ENCODE peak calls at places on chromosome 1, in nine cellular contexts. T is NT2/D1, N is lung, V is SJSA1, R is heart right ventricle, U is HAP-1, H is Peyer's patch, W is testis, Y is suprapubic skin. O is an unnamed sample.

GRCh38 chr1:86753700-86754099 is 49.3 kb downstream of the SH3GLB1 start:
- DNase-seq in R (no peak), Y (no peak), H (no peak), U (no peak), N (no peak), T (no peak), V (no peak), W (no peak), O (peak; percentile 72)

GRCh38 chr1:96525657-96526613 is 195.6 kb upstream of the PTBP2 start:
- DNase-seq in U (no peak), W (no peak), Y (peak; percentile 65), T (no peak), R (no peak), H (no peak), V (no peak), N (no peak), O (no peak)

GRCh38 chr1:214193691-214194090 is 87.3 kb upstream of the SMYD2 start:
- DNase-seq in U (no peak), T (no peak), V (no peak), W (no peak), H (no peak), Y (no peak), N (no peak), R (no peak), O (no peak)

GRCh38 chr1:235783148-235783776 is 83.4 kb downstream of the LYST start:
- DNase-seq in N (no peak), V (peak; percentile 39), R (no peak), W (no peak), T (peak; percentile 5), H (no peak), U (peak; percentile 21), Y (no peak), O (no peak)

GRCh38 chr1:243667133-243667532 is 182.9 kb downstream of the AKT3 start:
- DNase-seq in V (no peak), N (no peak), U (no peak), Y (no peak), T (no peak), R (no peak), H (no peak), W (no peak), O (no peak)

GRCh38 chr1:26287033-26287711 is 7.3 kb downstream of the SH3BGRL3 start:
- DNase-seq in W (no peak), N (no peak), H (peak; percentile 54), U (no peak), Y (peak; percentile 73), V (no peak), T (no peak), R (no peak), O (no peak)

GRCh38 chr1:245956225-245956624 is 550.9 kb downstream of the SMYD3 start:
- DNase-seq in V (no peak), N (no peak), Y (no peak), T (no peak), R (no peak), U (no peak), H (no peak), W (no peak), O (no peak)

GRCh38 chr1:200042437-200043329 is 15.2 kb downstream of the NR5A2 start:
- DNase-seq in W (no peak), R (no peak), T (no peak), U (peak; percentile 50), V (peak; percentile 15), H (peak; percentile 78), N (no peak), Y (no peak), O (peak; percentile 69)

GRCh38 chr1:40153073-40153770 is 8.0 kb upstream of the RLF start:
- DNase-seq in H (no peak), V (peak; percentile 37), N (no peak), R (no peak), W (peak; percentile 42), T (peak; percentile 44), Y (no peak), U (peak; percentile 34), O (peak; percentile 51)

GRCh38 chr1:218460367-218460766 is 115.2 kb downstream of the TGFB2 start:
- DNase-seq in Y (no peak), W (peak; percentile 38), V (no peak), T (peak; percentile 55), R (no peak), H (no peak), U (peak; percentile 16), N (no peak), O (peak; percentile 70)

GRCh38 chr1:27633640-27634165 is 1.3 kb downstream of the FGR start:
- DNase-seq in N (no peak), U (no peak), R (no peak), T (no peak), H (no peak), V (no peak), Y (no peak), W (no peak), O (no peak)

GRCh38 chr1:152646656-152647055 is 16.5 kb upstream of the LCE2D start:
- DNase-seq in U (no peak), H (no peak), R (no peak), W (no peak), V (no peak), N (no peak), Y (no peak), T (no peak), O (no peak)
- H3K9me3 ChIP-seq in U (no peaks in the 10 kb centered on the region), H (no peaks in the 10 kb centered on the region), R (no peaks in the 10 kb centered on the region), W (no peaks in the 10 kb centered on the region), V (no peaks in the 10 kb centered on the region), N (peaks cover 3% of the 10 kb centered on the region), Y (no peaks in the 10 kb centered on the region), T (no peaks in the 10 kb centered on the region), O (peaks cover 84% of the 10 kb centered on the region)

DNA sequence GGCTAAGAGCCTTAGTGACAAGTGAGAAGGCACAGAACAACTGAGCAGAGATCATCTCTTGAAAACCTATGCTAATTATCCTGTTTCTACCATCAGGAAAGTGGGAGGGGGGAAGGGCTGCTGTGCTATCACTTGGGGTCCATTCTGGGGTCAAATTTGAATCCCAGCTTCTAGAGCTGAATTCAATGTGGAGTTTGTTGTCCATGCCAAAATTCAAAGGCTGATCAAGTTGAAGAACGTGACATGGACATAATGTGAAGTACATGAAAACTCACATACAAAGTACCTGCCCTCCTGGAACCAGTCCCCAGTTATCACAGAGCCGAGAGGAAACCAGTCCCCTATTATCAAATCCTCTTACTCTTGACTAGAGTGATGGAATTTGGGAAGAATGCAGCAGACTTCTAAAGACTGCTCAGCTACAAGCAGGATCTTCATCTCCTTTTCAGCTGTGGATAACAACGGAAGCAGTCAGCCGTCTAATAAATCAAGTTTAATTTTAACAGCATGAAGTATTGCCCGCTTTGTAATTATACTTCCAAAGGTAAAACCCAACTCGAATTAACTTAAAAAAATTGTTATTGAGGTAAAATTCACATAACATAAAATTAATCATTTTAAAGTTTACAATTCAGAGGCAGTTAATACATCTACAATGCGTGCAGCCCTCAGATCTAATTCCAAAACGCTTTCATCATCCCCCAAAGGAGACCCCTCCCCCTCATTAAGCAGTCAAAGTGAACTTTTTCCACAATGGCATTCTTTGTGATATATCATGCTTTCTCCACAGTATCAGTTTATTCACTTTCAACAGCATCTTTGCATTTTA is 78.4 kb downstream of the SLC45A1 start:
- DNase-seq in H (no peak), U (no peak), Y (no peak), N (no peak), W (no peak), T (no peak), V (peak; percentile 66), R (no peak), O (no peak)
- H3K4me3 ChIP-seq in H (no peak overlapping the region), U (no peak overlapping the region), Y (no peak overlapping the region), N (no peak overlapping the region), W (no peak overlapping the region), T (no peak overlapping the region), V (no peak overlapping the region), R (peak overlapping the region; percentile 34), O (peak overlapping the region; percentile 19)

DNA sequence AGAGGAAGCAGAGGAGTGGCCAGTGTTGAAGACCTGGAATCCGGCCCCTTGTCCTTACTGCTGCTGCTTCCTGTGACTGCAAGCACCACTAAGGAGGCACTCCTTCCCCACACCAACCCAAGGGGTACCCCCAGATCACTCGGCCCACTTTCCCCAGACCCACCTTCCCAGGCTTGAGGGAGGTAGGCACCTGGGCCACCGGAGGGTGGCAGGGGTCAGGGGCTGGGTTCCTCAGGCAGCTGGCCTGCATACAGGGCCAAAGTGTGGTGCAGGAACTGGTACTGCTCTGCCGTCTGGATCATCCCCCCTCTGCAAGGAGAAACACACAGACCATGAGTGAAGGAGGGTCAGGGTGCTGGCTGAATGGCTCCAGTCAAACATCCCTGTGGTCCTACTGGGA is 3.9 kb upstream of the ARL8A start:
- DNase-seq in U (no peak), H (no peak), N (no peak), T (no peak), V (no peak), R (no peak), Y (no peak), W (no peak), O (no peak)
- H3K36me3 ChIP-seq in U (peaks cover 3% of the 10 kb centered on the region), H (no peaks in the 10 kb centered on the region), N (no peaks in the 10 kb centered on the region), T (no peaks in the 10 kb centered on the region), V (peaks cover 15% of the 10 kb centered on the region), R (no peaks in the 10 kb centered on the region), Y (no peaks in the 10 kb centered on the region), W (no peaks in the 10 kb centered on the region), O (no peaks in the 10 kb centered on the region)

GRCh38 chr1:212771341-212771740 is 20.2 kb downstream of the NSL1 start:
- DNase-seq in V (no peak), H (no peak), T (no peak), N (no peak), U (no peak), Y (no peak), W (no peak), R (no peak), O (no peak)
- H3K9me3 ChIP-seq in V (peaks cover 2% of the 10 kb centered on the region), H (peaks cover 3% of the 10 kb centered on the region), T (peaks cover 36% of the 10 kb centered on the region), N (no peaks in the 10 kb centered on the region), U (peaks cover 20% of the 10 kb centered on the region), Y (no peaks in the 10 kb centered on the region), W (no peaks in the 10 kb centered on the region), R (peaks cover 40% of the 10 kb centered on the region), O (peaks cover 52% of the 10 kb centered on the region)

DNA sequence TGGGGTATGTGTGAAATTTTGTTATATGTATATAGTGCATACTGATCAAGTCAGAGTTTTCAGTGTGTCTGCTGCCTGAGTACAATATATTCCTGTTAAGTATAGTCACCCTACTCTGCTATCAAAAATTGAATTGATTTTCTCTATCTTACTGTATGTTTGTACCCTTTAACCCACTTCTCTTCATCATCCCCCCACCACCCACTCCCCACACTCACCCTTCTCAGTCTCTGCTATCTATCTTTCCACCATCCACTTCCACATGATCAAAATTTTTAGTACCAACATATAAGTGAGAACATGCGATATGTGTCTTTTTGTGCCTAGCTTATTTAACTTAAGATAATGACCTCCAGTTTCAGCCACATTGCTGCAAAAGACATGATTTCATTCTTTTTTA is 4.2 kb downstream of the LY9 start:
- DNase-seq in N (no peak), V (no peak), W (no peak), Y (no peak), H (no peak), T (no peak), U (no peak), R (no peak), O (no peak)
- H3K4me3 ChIP-seq in N (no peak overlapping the region), V (no peak overlapping the region), W (no peak overlapping the region), Y (no peak overlapping the region), H (no peak overlapping the region), T (no peak overlapping the region), U (no peak overlapping the region), R (no peak overlapping the region), O (no peak overlapping the region)

GRCh38 chr1:161834967-161835366 is 68.8 kb downstream of the ATF6 start:
- DNase-seq in W (no peak), H (no peak), N (no peak), R (no peak), T (no peak), U (no peak), V (no peak), Y (no peak), O (no peak)
- H3K36me3 ChIP-seq in W (no peaks in the 10 kb centered on the region), H (no peaks in the 10 kb centered on the region), N (peaks cover 9% of the 10 kb centered on the region), R (no peaks in the 10 kb centered on the region), T (no peaks in the 10 kb centered on the region), U (no peaks in the 10 kb centered on the region), V (peaks cover 13% of the 10 kb centered on the region), Y (no peaks in the 10 kb centered on the region), O (no peaks in the 10 kb centered on the region)

GRCh38 chr1:4170953-4171352 is 270.9 kb upstream of the C1orf174 start:
- DNase-seq in W (peak; percentile 20), H (no peak), V (no peak), Y (no peak), N (no peak), R (no peak), T (no peak), U (no peak), O (no peak)
- H3K9me3 ChIP-seq in W (no peaks in the 10 kb centered on the region), H (no peaks in the 10 kb centered on the region), V (peaks cover 12% of the 10 kb centered on the region), Y (no peaks in the 10 kb centered on the region), N (no peaks in the 10 kb centered on the region), R (no peaks in the 10 kb centered on the region), T (no peaks in the 10 kb centered on the region), U (no peaks in the 10 kb centered on the region), O (no peaks in the 10 kb centered on the region)